ENCODE peak calls at places on chromosomes 5 and 9, in four cellular contexts. N, W, Q and I are unnamed samples.

GRCh38 chr9:34310205-34310604 is 18.9 kb downstream of the KIF24 start:
- DNase-seq in N (no peak), W (peak; percentile 61), Q (no peak), I (no peak)

GRCh38 chr9:113350338-113350672 is 964 bp downstream of the BSPRY start:
- DNase-seq in N (no peak), W (no peak), Q (no peak), I (no peak)

GRCh38 chr5:93224624-93225023 is 356.4 kb downstream of the NR2F1-AS1 start:
- DNase-seq in N (no peak), W (no peak), Q (no peak), I (no peak)

GRCh38 chr9:16540996-16541668 is 329.3 kb downstream of the BNC2 start:
- DNase-seq in N (no peak), W (no peak), Q (no peak), I (peak; percentile 27)

GRCh38 chr5:174457141-174457678 is 267.2 kb upstream of the MSX2 start:
- DNase-seq in N (no peak), W (no peak), Q (no peak), I (no peak)

GRCh38 chr9:125399666-125400065 is 138.0 kb downstream of the GAPVD1 start:
- DNase-seq in N (no peak), W (no peak), Q (no peak), I (no peak)

GRCh38 chr5:102099766-102100331 is 196.2 kb downstream of the SLCO4C1 start:
- DNase-seq in N (no peak), W (no peak), Q (no peak), I (no peak)

GRCh38 chr5:136082390-136083193 is 50.1 kb upstream of the SMAD5 start:
- DNase-seq in N (peak; percentile 51), W (no peak), Q (peak; percentile 38), I (peak; percentile 85)